ENCODE peak calls at places on chromosomes 16 and 17, in five cellular contexts. C is NCI-H510A, U is HuH-7, O is ureter, D is HTR-8/SVneo. T is an unnamed sample.

GRCh38 chr17:41520821-41521521 is 2.3 kb upstream of the KRT15 start:
- DNase-seq in O (no peak), U (no peak), C (no peak), D (no peak), T (no peak)

GRCh38 chr17:45783593-45784292 is 377 bp upstream of the CRHR1 start:
- DNase-seq in O (no peak), D (peak; percentile 45), U (no peak), C (peak; percentile 79), T (no peak)

GRCh38 chr16:15650698-15651161 is 685 bp downstream of the NDE1 start:
- DNase-seq in C (no peak), D (no peak), O (no peak), U (no peak), T (no peak)

GRCh38 chr17:74649909-74650308 is 26.4 kb upstream of the CD300E start:
- DNase-seq in U (no peak), C (no peak), O (no peak), D (no peak), T (no peak)

GRCh38 chr17:41490022-41490421 is 312 bp upstream of the KRT36 start:
- DNase-seq in C (no peak), D (no peak), O (no peak), U (no peak), T (no peak)

GRCh38 chr17:44878627-44879221 is 20.5 kb downstream of the EFTUD2 start:
- DNase-seq in U (peak; percentile 19), C (no peak), D (peak; percentile 66), O (no peak), T (no peak)

GRCh38 chr17:68807998-68808772 is 147.0 kb downstream of the ABCA8 start:
- DNase-seq in O (no peak), D (no peak), U (no peak), C (no peak), T (no peak)

GRCh38 chr17:2688351-2689342 is 22.9 kb downstream of the CLUH start:
- DNase-seq in O (no peak), C (peak; percentile 62), D (no peak), U (no peak), T (no peak)

GRCh38 chr17:9837551-9838471 is 12.1 kb downstream of the GLP2R start:
- DNase-seq in U (no peak), D (peak; percentile 57), O (no peak), C (no peak), T (no peak)

GRCh38 chr17:29251969-29252866 is 5.6 kb downstream of the CRYBA1 start:
- DNase-seq in U (peak; percentile 30), D (no peak), C (no peak), O (no peak), T (no peak)

T was measured in SHP77 treated with DMSO at 0.1 percent for 48 hours.